ENCODE peak calls at places on chromosome 12, in five cellular contexts. O is AG04450, I is upper lobe of right lung, E is left lung, C is IMR-90. J is an unnamed sample.

GRCh38 chr12:49364989-49365388 is 2.3 kb upstream of the SPATS2 start:
- DNase-seq in O (no peak), E (no peak), C (peak; percentile 90), I (no peak), J (peak; percentile 89)

GRCh38 chr12:88334271-88334670 is 192.2 kb downstream of the TMTC3 start:
- DNase-seq in E (no peak), C (peak; percentile 63), O (peak; percentile 7), I (no peak), J (peak; percentile 95)

GRCh38 chr12:77089701-77090220 is 24.4 kb upstream of the E2F7 start:
- DNase-seq in O (no peak), E (no peak), I (no peak), C (no peak), J (no peak)

GRCh38 chr12:77120695-77121094 is 55.3 kb upstream of the E2F7 start:
- DNase-seq in O (no peak), I (no peak), C (peak; percentile 65), E (no peak), J (peak; percentile 65)

GRCh38 chr12:30533518-30533917 is 162.2 kb downstream of the IPO8 start:
- DNase-seq in E (no peak), O (no peak), I (no peak), C (peak; percentile 1), J (peak; percentile 29)

GRCh38 chr12:64171715-64172114 is 50.4 kb downstream of the KICS2 start:
- DNase-seq in I (no peak), O (no peak), E (no peak), C (peak; percentile 67), J (peak; percentile 96)

GRCh38 chr12:52347016-52347415 is 20.3 kb downstream of the KRT85 start:
- DNase-seq in I (no peak), C (no peak), E (no peak), O (no peak), J (no peak)

GRCh38 chr12:9761407-9761736 is 671 bp upstream of the CD69 start:
- DNase-seq in C (no peak), O (no peak), I (no peak), E (no peak), J (no peak)

GRCh38 chr12:46088040-46088439 is 97.7 kb upstream of the SCAF11 start:
- DNase-seq in O (no peak), C (no peak), E (no peak), I (no peak), J (no peak)

GRCh38 chr12:68326720-68327119 is 5.4 kb downstream of the MDM1 start:
- DNase-seq in E (no peak), I (no peak), C (no peak), O (no peak), J (no peak)
- TF ChIP-seq CTCF in E (no peak), I (no peak), C (no peak), O (no peak), J (no peak)

DNA sequence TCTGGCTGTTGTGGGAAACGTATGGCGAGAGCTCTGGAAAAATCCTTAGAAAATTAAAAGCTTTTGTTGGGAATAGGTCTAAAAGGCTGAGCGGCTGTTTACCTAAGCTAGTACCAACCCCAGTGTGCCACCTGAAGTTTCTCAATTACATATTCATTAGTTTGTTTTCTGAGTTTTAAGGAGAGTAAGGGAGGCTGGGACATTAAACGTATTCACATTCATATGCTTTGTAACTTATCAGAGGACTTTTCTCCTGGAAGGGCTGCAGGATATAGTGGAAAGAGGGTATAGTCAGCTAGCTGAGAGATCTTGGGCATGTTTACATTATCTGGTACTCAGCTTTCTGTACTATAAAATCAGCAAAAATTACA is 1.5 kb upstream of the PAWR start:
- DNase-seq in I (no peak), E (no peak), C (peak; percentile 4), O (no peak), J (no peak)
- H3K4me3 ChIP-seq in I (peak overlapping the region; percentile 91), E (peak overlapping the region; percentile 66), C (peak overlapping the region; percentile 96), O (peak overlapping the region; percentile 90), J (peak overlapping the region; percentile 90)

GRCh38 chr12:85445060-85445938 is 165.3 kb downstream of the ALX1 start:
- DNase-seq in O (no peak), E (no peak), I (no peak), C (no peak), J (no peak)

GRCh38 chr12:85448031-85448430 is 168.0 kb downstream of the ALX1 start:
- DNase-seq in C (no peak), I (no peak), O (no peak), E (no peak), J (no peak)

DNA sequence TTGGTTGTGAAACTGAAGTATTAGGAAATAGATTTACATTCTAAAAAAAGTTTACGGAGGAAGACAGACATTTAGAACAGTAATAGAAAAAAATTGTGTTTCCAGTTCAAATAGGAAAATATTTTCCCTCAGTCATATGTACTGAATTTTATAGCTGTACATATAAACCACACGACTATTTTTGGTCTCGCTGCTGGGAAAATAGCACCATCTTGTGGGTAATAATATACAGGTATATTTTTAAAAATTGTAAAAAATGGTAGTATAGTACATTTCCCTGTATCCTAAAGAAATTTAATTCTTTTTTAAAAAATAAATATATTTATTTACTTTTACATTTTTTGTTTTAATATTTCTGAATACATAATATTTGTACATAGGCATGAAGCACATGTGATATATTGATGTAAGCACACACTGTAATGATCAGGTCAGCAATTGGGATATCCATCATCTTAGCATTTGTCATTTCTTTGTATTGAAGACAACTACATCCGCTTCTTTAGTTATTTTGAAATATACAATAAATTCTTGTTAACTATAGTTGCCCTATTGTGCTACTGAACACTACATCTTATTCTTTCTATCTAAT is 168.6 kb downstream of the ALX1 start:
- DNase-seq in E (no peak), C (peak; percentile 9), O (no peak), I (no peak), J (no peak)
- TF ChIP-seq CTCF in E (no peak), C (peak; percentile 40), O (peak; percentile 48), I (peak; percentile 53), J (no peak)

GRCh38 chr12:32884962-32885361 is 11.6 kb downstream of the PKP2 start:
- DNase-seq in C (no peak), E (no peak), I (no peak), O (no peak), J (no peak)
- H3K4me3 ChIP-seq in C (no peak overlapping the region), E (no peak overlapping the region), I (no peak overlapping the region), O (no peak overlapping the region), J (no peak overlapping the region)

J was measured in bronchial epithelial cell.